ENCODE peak calls at places on chromosomes 11 and 22, in four cellular contexts. Q is fibroblast of the aortic adventitia, Z is endothelial cell of umbilical vein, S is mesothelial cell of epicardium. N is an unnamed sample.

GRCh38 chr11:63870351-63871197 is 31.7 kb downstream of the MARK2 start:
- DNase-seq in Q (no peak), Z (no peak), S (no peak), N (no peak)

GRCh38 chr22:44337658-44338004 is 24.9 kb upstream of the SHISAL1 start:
- DNase-seq in Q (peak), Z (no peak), S (peak), N (no peak)

GRCh38 chr11:128610765-128611617 is 23.6 kb upstream of the ETS1 start:
- DNase-seq in Q (no peak), Z (peak), S (no peak), N (no peak)

GRCh38 chr11:112016765-112017356 is 8.3 kb upstream of the DLAT start:
- DNase-seq in Q (peak), Z (peak), S (no peak), N (no peak)

GRCh38 chr22:47629273-47629711 is 866.8 kb downstream of the TBC1D22A start:
- DNase-seq in Q (no peak), Z (no peak), S (no peak), N (no peak)

GRCh38 chr11:14310696-14311095 is 48.3 kb downstream of the RRAS2 start:
- DNase-seq in Q (peak), Z (peak), S (no peak), N (no peak)

GRCh38 chr11:127521413-127521812 is 520.8 kb upstream of the KIRREL3 start:
- DNase-seq in Q (no peak), Z (no peak), S (no peak), N (no peak)

GRCh38 chr11:113377606-113378005 is 10.0 kb upstream of the ANKK1 start:
- DNase-seq in Q (peak), Z (no peak), S (no peak), N (no peak)

GRCh38 chr11:93849751-93850584 is 450 bp downstream of the VSTM5 start:
- DNase-seq in Q (peak), Z (peak), S (no peak), N (no peak)

GRCh38 chr11:71309611-71310010 is 57.2 kb upstream of the SHANK2 start:
- DNase-seq in Q (no peak), Z (no peak), S (peak), N (peak)

GRCh38 chr11:10664005-10664404 is 29.6 kb downstream of the IRAG1 start:
- DNase-seq in Q (no peak), Z (no peak), S (no peak), N (no peak)

GRCh38 chr11:127733552-127733951 is 733.0 kb upstream of the KIRREL3 start:
- DNase-seq in Q (no peak), Z (peak), S (no peak), N (no peak)

GRCh38 chr11:19559746-19560145 is 152.9 kb upstream of the NAV2 start:
- DNase-seq in Q (no peak), Z (no peak), S (no peak), N (no peak)

GRCh38 chr11:19557185-19557584 is 155.5 kb upstream of the NAV2 start:
- DNase-seq in Q (no peak), Z (no peak), S (no peak), N (no peak)

GRCh38 chr11:19557720-19558140 is 154.9 kb upstream of the NAV2 start:
- DNase-seq in Q (peak), Z (peak), S (peak), N (peak)

GRCh38 chr11:19560156-19560555 is 152.5 kb upstream of the NAV2 start:
- DNase-seq in Q (no peak), Z (peak), S (no peak), N (no peak)

GRCh38 chr11:19558189-19558986 is 154.2 kb upstream of the NAV2 start:
- DNase-seq in Q (no peak), Z (no peak), S (no peak), N (no peak)
- TF ChIP-seq CTCF in Q (no peak), Z (no peak), S (no peak), N (no peak)

DNA sequence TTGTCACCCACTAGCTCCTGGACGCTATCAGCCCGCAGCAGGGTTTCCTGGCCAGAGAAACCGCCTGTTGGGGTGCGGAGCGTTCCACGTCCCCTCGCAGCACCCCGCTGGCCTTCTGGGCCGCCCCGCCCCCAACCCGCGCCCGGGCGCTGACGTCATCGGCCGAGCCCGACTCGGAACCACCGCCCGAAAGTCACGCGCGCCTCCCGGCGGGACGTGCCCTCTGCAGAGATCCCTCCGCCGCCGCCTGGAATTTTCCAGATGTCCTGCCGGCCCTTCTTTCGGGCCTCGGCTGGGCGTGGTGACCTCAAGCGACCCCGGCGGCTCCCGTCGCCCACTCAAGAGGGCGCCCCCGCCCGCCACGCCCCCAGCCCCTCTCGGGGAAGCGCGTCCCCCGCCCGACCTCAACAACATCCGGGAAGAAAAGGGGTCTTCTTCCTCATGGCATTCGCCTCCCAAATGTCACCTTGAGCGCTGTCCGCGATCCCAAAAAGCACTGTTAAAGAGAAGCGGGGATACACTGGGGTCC is 430 bp upstream of the NEAT1 start:
- DNase-seq in Q (peak), Z (peak), S (peak), N (peak)
- TF ChIP-seq CTCF in Q (no peak), Z (no peak), S (no peak), N (no peak)

GRCh38 chr11:96472085-96472484 is 82.3 kb downstream of the JRKL start:
- DNase-seq in Q (no peak), Z (no peak), S (no peak), N (no peak)
- TF ChIP-seq CTCF in Q (no peak), Z (no peak), S (no peak), N (no peak)

DNA sequence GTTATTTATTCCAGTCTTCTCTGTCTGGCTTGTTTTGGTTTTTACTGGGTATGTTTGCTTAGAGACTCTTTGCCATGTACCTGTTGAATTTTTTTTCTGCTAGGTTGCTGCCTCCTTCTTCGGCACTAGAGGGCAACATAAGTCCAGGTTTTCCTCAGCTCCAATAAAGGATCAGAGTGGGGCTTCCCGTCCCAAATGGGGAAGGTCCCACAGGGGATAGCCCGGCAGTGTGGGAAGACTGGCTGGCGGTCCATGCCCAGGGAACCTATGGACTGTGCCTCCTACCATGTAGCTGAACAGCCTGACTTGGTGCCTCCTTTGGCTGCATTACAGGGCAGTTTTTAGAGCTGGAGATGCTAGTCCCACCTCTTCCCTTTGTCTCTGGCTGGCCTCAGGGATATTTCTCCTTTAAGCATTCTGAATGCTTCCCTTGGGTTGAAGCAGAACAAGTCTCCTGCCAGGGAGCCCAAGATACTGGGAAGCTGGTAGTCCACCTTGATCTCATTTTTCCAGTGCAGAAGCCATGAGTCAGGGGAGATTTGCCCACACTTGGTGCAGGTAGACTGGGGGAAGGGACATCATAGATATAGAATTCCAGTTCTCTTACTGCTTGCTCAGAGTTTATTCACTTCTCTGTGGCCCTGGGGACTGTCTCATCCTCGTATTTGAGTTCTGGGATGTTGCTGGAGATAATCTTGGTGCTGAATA is 60.2 kb downstream of the BRD1 start:
- DNase-seq in Q (peak), Z (peak), S (no peak), N (no peak)
- TF ChIP-seq CTCF in Q (peak), Z (peak), S (peak), N (peak)

GRCh38 chr11:28346209-28346608 is 238.0 kb downstream of the METTL15 start:
- DNase-seq in Q (no peak), Z (no peak), S (no peak), N (no peak)
- TF ChIP-seq CTCF in Q (no peak), Z (no peak), S (no peak), N (no peak)

DNA sequence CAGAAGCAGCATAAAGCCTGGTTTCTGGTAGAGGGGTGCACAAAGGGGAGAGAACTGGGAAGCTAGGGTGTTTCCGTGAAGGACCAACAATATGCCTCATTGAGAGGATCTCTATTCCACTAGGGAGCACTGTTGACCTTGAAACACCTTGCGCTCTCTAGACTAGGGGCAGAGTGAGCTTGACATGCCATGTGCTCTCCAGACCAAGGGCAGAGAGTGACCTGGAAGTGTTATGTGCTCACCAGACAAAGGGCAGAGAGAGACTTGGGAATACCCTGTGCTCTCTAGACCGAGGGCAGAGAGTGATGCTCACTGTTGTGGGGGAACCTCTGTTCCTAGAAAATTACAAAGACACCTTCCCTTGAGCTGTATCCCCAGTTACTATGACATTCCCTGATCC is 15.2 kb upstream of the EI24 start:
- DNase-seq in Q (no peak), Z (no peak), S (no peak), N (no peak)
- TF ChIP-seq CTCF in Q (no peak), Z (no peak), S (no peak), N (no peak)

DNA sequence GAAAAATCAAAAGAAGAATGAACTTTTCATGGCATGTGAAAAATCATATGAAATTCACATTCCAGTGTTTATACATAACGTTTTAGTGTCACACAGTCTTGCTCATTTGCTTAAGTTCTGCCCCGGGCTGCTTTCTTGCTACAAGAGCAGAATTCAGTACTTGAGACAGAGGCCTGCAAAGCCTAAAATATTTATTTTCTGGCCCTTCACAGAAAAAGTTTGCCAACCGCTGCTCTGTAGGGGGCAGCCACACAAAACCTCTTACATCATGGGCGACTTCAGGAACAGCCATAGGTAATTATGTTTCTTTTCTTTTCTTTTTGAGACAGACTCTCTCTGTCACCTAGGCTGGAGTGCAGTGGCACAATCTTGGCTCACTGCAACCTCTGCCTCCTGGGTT is 1.0 kb upstream of the ATG2A start:
- DNase-seq in Q (peak), Z (peak), S (no peak), N (no peak)
- TF ChIP-seq CTCF in Q (peak), Z (peak), S (no peak), N (no peak)

DNA sequence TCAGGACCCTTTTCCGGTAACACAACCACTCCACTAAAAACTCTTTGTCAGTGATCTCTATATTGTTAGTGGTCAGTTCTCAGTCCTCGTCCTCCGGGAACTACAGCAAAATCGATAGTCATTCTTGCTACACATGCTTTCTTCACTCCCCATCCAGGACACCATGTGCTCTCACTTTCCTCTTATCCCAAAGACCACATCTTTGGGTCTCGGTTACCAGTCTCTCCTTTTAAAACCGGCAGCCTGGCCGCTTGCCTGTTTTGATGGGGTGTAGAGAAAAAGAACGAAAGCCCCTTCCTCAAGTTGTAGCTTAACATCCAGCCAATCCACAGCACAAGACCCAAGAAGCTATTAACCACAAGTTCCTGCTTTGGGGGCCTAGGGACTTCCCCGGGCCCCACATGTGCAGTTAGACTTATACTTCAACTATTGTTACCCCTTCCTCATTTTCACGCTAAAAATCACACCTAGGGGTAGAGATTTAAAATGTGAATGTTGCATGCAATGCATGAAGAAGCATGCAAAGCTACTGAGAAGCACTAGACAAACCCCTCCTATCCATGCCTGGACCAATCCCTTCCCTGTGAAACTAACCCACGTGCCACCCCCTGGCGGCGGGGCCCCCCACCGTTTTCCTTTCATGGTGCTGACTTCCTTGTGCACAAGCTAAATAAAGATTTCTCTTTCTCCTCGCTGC is 1.5 kb upstream of the TOLLIP start:
- DNase-seq in Q (no peak), Z (no peak), S (peak), N (no peak)
- TF ChIP-seq CTCF in Q (no peak), Z (no peak), S (no peak), N (no peak)